ENCODE peak calls at places on chromosomes 16 and 17, in eight cellular contexts. C is fibroblast of villous mesenchyme; D is CD8-positive, alpha-beta T cell; N is heart left ventricle; R is AG10803; Z is lower leg skin; M is ascending aorta; T is K562. J is an unnamed sample.

GRCh38 chr17:32191306-32191705 is 49.0 kb downstream of the RHOT1 start:
- DNase-seq in C (no peak), D (no peak), N (no peak), R (peak), Z (no peak), M (no peak), T (no peak), J (no peak)

GRCh38 chr17:10772425-10773380 is 31.2 kb downstream of the TMEM238L start:
- DNase-seq in C (peak), D (no peak), N (no peak), R (no peak), Z (no peak), M (no peak), T (peak), J (no peak)

GRCh38 chr17:57274162-57274561 is 17.8 kb downstream of the MSI2 start:
- DNase-seq in C (no peak), D (no peak), N (no peak), R (no peak), Z (no peak), M (no peak), T (no peak), J (no peak)

GRCh38 chr16:10624527-10624926 is 44.1 kb upstream of the EMP2 start:
- DNase-seq in C (no peak), D (no peak), N (no peak), R (no peak), Z (no peak), M (no peak), T (no peak), J (no peak)

GRCh38 chr17:22464041-22464440 is 771.7 kb downstream of the KCNJ18 start:
- DNase-seq in C (no peak), D (no peak), N (no peak), R (no peak), Z (no peak), M (no peak), T (no peak), J (no peak)

GRCh38 chr16:48499822-48500440 is 110.0 kb downstream of the N4BP1 start:
- DNase-seq in C (peak), D (no peak), N (peak), R (peak), Z (no peak), M (peak), T (no peak), J (peak)

GRCh38 chr16:14303182-14303618 is 232.1 kb downstream of the MRTFB start:
- DNase-seq in C (peak), D (no peak), N (no peak), R (no peak), Z (no peak), M (no peak), T (no peak), J (no peak)

GRCh38 chr16:75256871-75257343 is 5.5 kb upstream of the BCAR1 start:
- DNase-seq in C (peak), D (no peak), N (peak), R (peak), Z (no peak), M (peak), T (no peak), J (peak)

GRCh38 chr17:182164-182751 is 808 bp upstream of the DOC2B start:
- DNase-seq in C (peak), D (no peak), N (no peak), R (no peak), Z (no peak), M (no peak), T (no peak), J (no peak)

GRCh38 chr17:42182927-42183734 is 2.1 kb downstream of the HCRT start:
- DNase-seq in C (peak), D (no peak), N (no peak), R (peak), Z (no peak), M (no peak), T (peak), J (no peak)

GRCh38 chr16:72857841-72858594 is 189.9 kb downstream of the ZFHX3 start:
- DNase-seq in C (no peak), D (no peak), N (no peak), R (no peak), Z (no peak), M (no peak), T (no peak), J (no peak)

GRCh38 chr16:72859581-72859980 is 188.3 kb downstream of the ZFHX3 start:
- DNase-seq in C (no peak), D (no peak), N (no peak), R (no peak), Z (no peak), M (no peak), T (no peak), J (no peak)

GRCh38 chr16:72858611-72859493 is 189.1 kb downstream of the ZFHX3 start:
- DNase-seq in C (peak), D (no peak), N (no peak), R (no peak), Z (no peak), M (peak), T (no peak), J (no peak)

GRCh38 chr16:72854537-72854936 is 193.4 kb downstream of the ZFHX3 start:
- DNase-seq in C (no peak), D (no peak), N (no peak), R (no peak), Z (no peak), M (no peak), T (no peak), J (no peak)

DNA sequence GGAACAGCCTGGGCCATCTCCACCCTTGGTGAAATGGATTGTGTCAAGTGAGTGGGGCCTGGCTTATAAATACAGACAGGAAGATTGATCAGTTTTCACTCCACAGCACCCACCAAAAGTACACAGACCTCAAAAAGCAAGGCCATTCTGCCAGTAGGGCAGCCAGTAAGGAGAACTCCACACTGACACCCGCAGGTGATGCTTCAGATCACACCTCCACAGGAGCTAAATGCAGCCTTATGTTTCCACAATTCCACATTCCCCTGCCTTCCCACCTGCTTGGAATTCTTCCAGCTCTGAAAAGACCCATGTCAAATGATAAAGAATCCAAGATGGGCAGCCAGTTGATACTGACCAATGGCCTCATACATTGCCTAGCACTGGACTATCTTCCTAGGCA is 191.1 kb downstream of the ZFHX3 start:
- DNase-seq in C (no peak), D (no peak), N (no peak), R (no peak), Z (no peak), M (no peak), T (peak), J (no peak)
- TF ChIP-seq CTCF in C (peak), D (peak), N (peak), R (peak), Z (no peak), M (peak), T (peak), J (no peak)

GRCh38 chr17:39231587-39232551 is 6.1 kb upstream of the STAC2 start:
- DNase-seq in C (peak), D (no peak), N (no peak), R (peak), Z (no peak), M (no peak), T (peak), J (peak)
- H3K4me3 ChIP-seq in C (peak), D (no peak), N (no peak), R (peak), Z (no peak), M (no peak), T (no peak), J (no peak)

GRCh38 chr16:27367463-27368357 is 34.3 kb upstream of the IL21R start:
- DNase-seq in C (peak), D (peak), N (peak), R (peak), Z (peak), M (peak), T (peak), J (peak)
- TF ChIP-seq CTCF in C (peak), D (peak), N (peak), R (peak), Z (no peak), M (peak), T (peak), J (peak)

GRCh38 chr16:67563708-67564468 is 1.6 kb downstream of the CTCF start:
- DNase-seq in C (peak), D (no peak), N (no peak), R (peak), Z (peak), M (peak), T (no peak), J (peak)

GRCh38 chr16:67561824-67562525 is 351 bp upstream of the CTCF start:
- DNase-seq in C (peak), D (peak), N (peak), R (peak), Z (peak), M (peak), T (peak), J (peak)

GRCh38 chr16:67562526-67562917 is at the start of gene CTCF:
- DNase-seq in C (peak), D (no peak), N (peak), R (peak), Z (peak), M (peak), T (peak), J (peak)

GRCh38 chr16:67562918-67563707 is 787 bp downstream of the CTCF start:
- DNase-seq in C (peak), D (peak), N (peak), R (peak), Z (no peak), M (peak), T (peak), J (peak)

DNA sequence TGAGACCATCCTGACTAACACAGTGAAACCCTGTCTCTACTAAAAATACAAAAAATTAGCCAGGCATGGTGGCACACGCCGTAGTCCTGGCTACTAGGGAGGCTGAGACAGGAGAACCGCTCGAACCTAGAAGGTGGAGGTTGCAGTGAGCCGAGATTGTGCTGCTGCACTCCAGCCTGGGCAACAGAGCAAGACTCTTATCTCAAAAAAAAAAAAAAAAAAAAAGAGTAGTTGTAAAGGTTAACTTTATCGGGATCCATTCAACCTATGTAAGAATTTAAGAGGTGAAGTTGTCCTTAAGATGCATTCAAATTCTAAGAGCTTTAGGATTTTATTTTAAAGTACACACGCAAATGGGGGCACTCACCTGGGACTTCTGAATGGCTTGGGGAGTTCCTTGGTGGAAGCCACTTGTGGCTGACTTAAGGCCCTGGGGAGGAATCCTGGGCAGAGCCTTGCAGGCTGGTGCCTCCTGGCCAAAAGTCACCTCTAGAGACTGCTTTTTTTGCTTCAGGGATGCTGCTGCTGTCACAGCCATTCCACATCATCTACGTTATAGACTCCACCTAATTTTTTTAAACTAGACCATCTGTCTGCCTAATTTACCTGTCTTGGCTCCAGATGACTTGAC is 3.3 kb downstream of the CTCF start:
- DNase-seq in C (no peak), D (no peak), N (no peak), R (no peak), Z (no peak), M (no peak), T (no peak), J (no peak)
- H3K4me3 ChIP-seq in C (no peak), D (no peak), N (no peak), R (no peak), Z (no peak), M (no peak), T (no peak), J (no peak)

GRCh38 chr17:63943745-63944144 is 11.6 kb upstream of the CD79B start:
- DNase-seq in C (no peak), D (no peak), N (no peak), R (no peak), Z (no peak), M (no peak), T (no peak), J (no peak)
- TF ChIP-seq CTCF in C (peak), D (peak), N (no peak), R (peak), Z (no peak), M (no peak), T (no peak), J (no peak)

DNA sequence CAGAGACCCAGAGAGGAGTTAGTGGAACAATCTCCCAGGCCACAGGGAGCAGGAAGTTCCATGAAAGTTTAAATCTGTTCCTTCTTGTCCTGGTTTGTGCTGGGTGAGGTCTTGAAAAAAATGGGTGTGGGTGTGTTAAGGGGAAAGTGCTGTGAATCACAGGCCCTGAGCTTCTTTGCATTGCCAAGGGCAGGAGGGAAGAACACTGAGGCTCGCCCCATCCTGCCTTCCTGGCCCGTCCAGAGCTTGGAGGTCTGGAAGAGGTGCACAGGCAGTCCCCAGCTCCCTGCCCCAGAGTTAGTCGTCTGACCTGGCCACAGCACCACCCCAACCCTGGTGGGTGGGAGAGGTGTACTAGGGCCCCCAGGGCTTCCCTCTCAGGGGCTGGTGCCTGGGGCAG is 2.4 kb downstream of the ADORA2B start:
- DNase-seq in C (peak), D (no peak), N (no peak), R (peak), Z (no peak), M (no peak), T (no peak), J (peak)
- H3K4me3 ChIP-seq in C (peak), D (no peak), N (peak), R (no peak), Z (no peak), M (no peak), T (peak), J (no peak)

GRCh38 chr17:37406635-37407455 is at the start of the genes ACACA and TADA2A:
- DNase-seq in C (peak), D (peak), N (peak), R (peak), Z (peak), M (peak), T (peak), J (peak)
- TF ChIP-seq CTCF in C (no peak), D (no peak), N (no peak), R (no peak), Z (no peak), M (no peak), T (no peak), J (no peak)

DNA sequence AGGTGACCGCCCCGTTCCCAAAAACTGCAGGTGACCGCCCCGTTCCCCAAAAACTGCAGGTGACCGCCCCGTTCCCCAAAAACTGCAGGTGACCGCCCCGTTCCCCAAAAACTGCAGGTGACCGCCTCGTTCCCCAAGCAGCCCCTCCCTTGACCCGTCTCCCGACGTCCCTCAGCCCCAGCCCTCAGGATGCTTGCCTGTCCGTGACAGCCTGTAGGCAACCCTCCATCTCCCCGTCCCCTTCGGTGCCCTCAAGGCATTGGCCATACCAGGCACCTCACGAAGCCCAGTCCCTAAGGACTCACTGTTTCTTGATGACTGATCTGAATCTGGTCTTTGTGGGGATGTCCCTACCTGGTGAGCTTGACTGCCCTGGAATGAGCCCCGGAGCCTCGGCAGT is 25.1 kb downstream of the SGSM2 start:
- DNase-seq in C (no peak), D (no peak), N (no peak), R (no peak), Z (no peak), M (no peak), T (no peak), J (no peak)
- H3K4me3 ChIP-seq in C (no peak), D (no peak), N (no peak), R (no peak), Z (no peak), M (no peak), T (no peak), J (no peak)

DNA sequence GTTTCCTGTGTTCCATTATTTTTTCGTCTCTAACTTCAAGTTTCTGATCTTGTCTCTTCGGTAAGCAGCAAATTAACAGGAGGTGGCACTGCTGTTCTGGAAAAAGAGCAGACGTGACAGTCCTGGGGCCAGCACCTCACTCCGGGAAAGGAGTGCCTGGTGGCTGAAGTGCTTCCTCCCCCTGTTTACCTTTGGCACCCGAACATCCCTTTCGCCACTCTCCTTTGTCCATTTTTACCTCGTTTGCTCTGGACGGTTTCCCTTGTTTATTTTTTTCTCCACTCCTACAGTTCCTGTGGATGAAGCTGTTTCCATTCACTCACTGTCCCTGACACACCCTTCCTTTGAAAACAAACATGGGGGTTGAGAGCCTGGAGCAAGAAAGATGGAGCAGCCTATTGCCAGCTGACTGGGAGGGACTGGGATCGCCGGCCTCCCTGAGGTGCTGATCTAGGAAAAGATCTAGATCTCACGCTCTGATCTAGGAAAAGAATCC is 12.6 kb downstream of the SAP30BP start:
- DNase-seq in C (peak), D (no peak), N (peak), R (peak), Z (no peak), M (no peak), T (no peak), J (peak)
- TF ChIP-seq CTCF in C (peak), D (no peak), N (peak), R (peak), Z (no peak), M (no peak), T (peak), J (peak)

J was measured in mucosa of descending colon.